ENCODE peak calls at places on chromosomes 5 and 9, in six cellular contexts. One of them, this sample, is unnamed.
A peak's percentile ranks its signal among the peaks of the same experiment; 100 is the strongest.

GRCh38 chr9:77926314-77926959 is 105.2 kb downstream of the GNAQ start:
- DNase-seq in PC-9: no peak
- DNase-seq in GM06990: no peak
- DNase-seq in left ventricle myocardium inferior: no peak
- DNase-seq in adrenal gland: no peak
- DNase-seq in HFF-Myc: peak; percentile 22
- DNase-seq in this sample: no peak

GRCh38 chr9:618478-618877 is 223.0 kb upstream of the DMRT1 start:
- DNase-seq in left ventricle myocardium inferior: no peak
- DNase-seq in PC-9: no peak
- DNase-seq in GM06990: no peak
- DNase-seq in HFF-Myc: no peak
- DNase-seq in adrenal gland: no peak
- DNase-seq in this sample: peak; percentile 29

GRCh38 chr9:133050142-133050541 is 11.6 kb upstream of the CEL start:
- DNase-seq in HFF-Myc: peak; percentile 63
- DNase-seq in GM06990: no peak
- DNase-seq in adrenal gland: no peak
- DNase-seq in left ventricle myocardium inferior: no peak
- DNase-seq in PC-9: no peak
- DNase-seq in this sample: no peak

GRCh38 chr5:7094626-7095025 is 301.3 kb upstream of the ADCY2 start:
- DNase-seq in PC-9: peak; percentile 10
- DNase-seq in HFF-Myc: no peak
- DNase-seq in adrenal gland: no peak
- DNase-seq in left ventricle myocardium inferior: no peak
- DNase-seq in GM06990: no peak
- DNase-seq in this sample: no peak

GRCh38 chr9:109313351-109313750 is 7.5 kb downstream of the EPB41L4B start:
- DNase-seq in HFF-Myc: no peak
- DNase-seq in GM06990: no peak
- DNase-seq in adrenal gland: no peak
- DNase-seq in left ventricle myocardium inferior: no peak
- DNase-seq in PC-9: no peak
- DNase-seq in this sample: no peak

GRCh38 chr5:24633705-24634325 is 11.0 kb downstream of the CDH10 start:
- DNase-seq in HFF-Myc: peak; percentile 6
- DNase-seq in left ventricle myocardium inferior: no peak
- DNase-seq in PC-9: peak; percentile 21
- DNase-seq in adrenal gland: no peak
- DNase-seq in GM06990: no peak
- DNase-seq in this sample: no peak

GRCh38 chr9:279674-280073 is 65.0 kb downstream of the DOCK8 start:
- DNase-seq in adrenal gland: no peak
- DNase-seq in HFF-Myc: no peak
- DNase-seq in GM06990: no peak
- DNase-seq in left ventricle myocardium inferior: no peak
- DNase-seq in PC-9: no peak
- DNase-seq in this sample: no peak

GRCh38 chr5:124654418-124654817 is 92.0 kb downstream of the ZNF608 start:
- DNase-seq in GM06990: no peak
- DNase-seq in HFF-Myc: no peak
- DNase-seq in left ventricle myocardium inferior: no peak
- DNase-seq in adrenal gland: no peak
- DNase-seq in PC-9: no peak
- DNase-seq in this sample: no peak

GRCh38 chr5:68255305-68256130 is 40.0 kb downstream of the PIK3R1 start:
- DNase-seq in GM06990: no peak
- DNase-seq in HFF-Myc: no peak
- DNase-seq in left ventricle myocardium inferior: no peak
- DNase-seq in adrenal gland: no peak
- DNase-seq in PC-9: no peak
- DNase-seq in this sample: no peak

GRCh38 chr5:54460181-54460919 is 4.9 kb downstream of the HSPB3 start:
- DNase-seq in PC-9: no peak
- DNase-seq in adrenal gland: no peak
- DNase-seq in left ventricle myocardium inferior: no peak
- DNase-seq in HFF-Myc: no peak
- DNase-seq in GM06990: no peak
- DNase-seq in this sample: no peak

GRCh38 chr5:172035039-172035438 is 28.6 kb upstream of the FBXW11 start:
- DNase-seq in adrenal gland: no peak
- DNase-seq in GM06990: no peak
- DNase-seq in PC-9: no peak
- DNase-seq in HFF-Myc: no peak
- DNase-seq in left ventricle myocardium inferior: no peak
- DNase-seq in this sample: no peak

GRCh38 chr5:67353500-67353931 is 156.9 kb upstream of the CD180 start:
- DNase-seq in left ventricle myocardium inferior: no peak
- DNase-seq in HFF-Myc: no peak
- DNase-seq in PC-9: no peak
- DNase-seq in adrenal gland: no peak
- DNase-seq in GM06990: no peak
- DNase-seq in this sample: no peak

GRCh38 chr5:106306313-106307028 is 1364.3 kb downstream of the EFNA5 start:
- DNase-seq in GM06990: no peak
- DNase-seq in adrenal gland: no peak
- DNase-seq in PC-9: no peak
- DNase-seq in HFF-Myc: no peak
- DNase-seq in left ventricle myocardium inferior: no peak
- DNase-seq in this sample: no peak

GRCh38 chr9:72839140-72839539 is 113.7 kb downstream of the ALDH1A1 start:
- DNase-seq in adrenal gland: no peak
- DNase-seq in left ventricle myocardium inferior: no peak
- DNase-seq in PC-9: no peak
- DNase-seq in HFF-Myc: no peak
- DNase-seq in GM06990: no peak
- DNase-seq in this sample: peak; percentile 24

GRCh38 chr9:72844440-72844768 is 108.4 kb downstream of the ALDH1A1 start:
- DNase-seq in left ventricle myocardium inferior: no peak
- DNase-seq in HFF-Myc: no peak
- DNase-seq in adrenal gland: no peak
- DNase-seq in PC-9: no peak
- DNase-seq in GM06990: no peak
- DNase-seq in this sample: no peak

GRCh38 chr9:72843525-72844439 is 109.1 kb downstream of the ALDH1A1 start:
- DNase-seq in HFF-Myc: no peak
- DNase-seq in PC-9: no peak
- DNase-seq in GM06990: no peak
- DNase-seq in left ventricle myocardium inferior: no peak
- DNase-seq in adrenal gland: no peak
- DNase-seq in this sample: no peak
- TF ChIP-seq CTCF in HFF-Myc: peak; percentile 25
- TF ChIP-seq CTCF in PC-9: peak; percentile 44
- TF ChIP-seq CTCF in GM06990: peak; percentile 16
- TF ChIP-seq CTCF in left ventricle myocardium inferior: no peak
- TF ChIP-seq CTCF in adrenal gland: no peak
- TF ChIP-seq CTCF in this sample: no peak

GRCh38 chr9:127875306-127875966 is 2.0 kb downstream of the AK1 start:
- DNase-seq in PC-9: no peak
- DNase-seq in HFF-Myc: no peak
- DNase-seq in GM06990: no peak
- DNase-seq in left ventricle myocardium inferior: no peak
- DNase-seq in adrenal gland: no peak
- DNase-seq in this sample: no peak
- H3K4me3 ChIP-seq in PC-9: no peak overlapping the region
- H3K4me3 ChIP-seq in HFF-Myc: no peak overlapping the region
- H3K4me3 ChIP-seq in GM06990: no peak overlapping the region
- H3K4me3 ChIP-seq in left ventricle myocardium inferior: peak overlapping the region; percentile 77
- H3K4me3 ChIP-seq in adrenal gland: no peak overlapping the region
- H3K4me3 ChIP-seq in this sample: peak overlapping the region; percentile 18

DNA sequence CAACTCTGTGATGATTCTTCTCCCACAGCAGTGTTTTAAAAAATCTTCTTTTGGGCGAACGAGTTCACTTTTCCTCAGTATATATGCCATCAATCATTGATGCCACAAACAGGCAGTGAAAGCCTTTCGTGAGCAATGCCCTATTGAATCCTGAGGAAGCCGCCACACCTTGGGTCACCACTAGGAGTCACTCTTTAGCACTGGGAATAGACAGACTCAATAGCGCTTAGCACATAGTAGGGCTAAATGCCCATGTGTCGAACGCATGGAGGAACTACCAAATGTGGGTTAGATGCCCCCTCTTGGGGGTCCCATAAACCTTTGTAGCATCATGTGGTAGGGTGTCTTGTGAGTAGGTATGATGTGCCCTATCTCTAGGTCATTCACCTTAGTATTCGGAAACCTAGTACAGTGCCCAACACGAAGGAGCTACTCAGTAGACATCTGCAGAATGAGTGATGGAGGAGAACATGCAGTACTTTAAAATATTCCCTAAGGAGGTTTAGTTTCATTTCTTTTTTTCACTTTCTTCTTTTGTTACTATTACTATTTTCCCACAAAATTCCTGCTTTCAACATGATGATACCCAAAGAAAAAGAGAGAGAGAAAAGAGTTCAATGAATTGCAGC is 603.7 kb downstream of the BNC2 start:
- DNase-seq in left ventricle myocardium inferior: no peak
- DNase-seq in PC-9: no peak
- DNase-seq in HFF-Myc: no peak
- DNase-seq in adrenal gland: no peak
- DNase-seq in GM06990: no peak
- DNase-seq in this sample: no peak
- TF ChIP-seq CTCF in left ventricle myocardium inferior: peak; percentile 51
- TF ChIP-seq CTCF in PC-9: peak; percentile 61
- TF ChIP-seq CTCF in HFF-Myc: peak; percentile 65
- TF ChIP-seq CTCF in adrenal gland: no peak
- TF ChIP-seq CTCF in GM06990: peak; percentile 57
- TF ChIP-seq CTCF in this sample: peak; percentile 37

GRCh38 chr5:115816226-115817042 is at the start of gene CDO1:
- DNase-seq in GM06990: peak; percentile 25
- DNase-seq in adrenal gland: peak; percentile 54
- DNase-seq in HFF-Myc: no peak
- DNase-seq in left ventricle myocardium inferior: peak; percentile 58
- DNase-seq in PC-9: no peak
- DNase-seq in this sample: no peak
- H3K4me3 ChIP-seq in GM06990: no peak within 1 kb of the TSS
- H3K4me3 ChIP-seq in adrenal gland: no peak within 1 kb of the TSS
- H3K4me3 ChIP-seq in HFF-Myc: peak within 1 kb of the TSS; percentile 46
- H3K4me3 ChIP-seq in left ventricle myocardium inferior: peak within 1 kb of the TSS; percentile 73
- H3K4me3 ChIP-seq in PC-9: no peak within 1 kb of the TSS
- H3K4me3 ChIP-seq in this sample: peak within 1 kb of the TSS; percentile 64

DNA sequence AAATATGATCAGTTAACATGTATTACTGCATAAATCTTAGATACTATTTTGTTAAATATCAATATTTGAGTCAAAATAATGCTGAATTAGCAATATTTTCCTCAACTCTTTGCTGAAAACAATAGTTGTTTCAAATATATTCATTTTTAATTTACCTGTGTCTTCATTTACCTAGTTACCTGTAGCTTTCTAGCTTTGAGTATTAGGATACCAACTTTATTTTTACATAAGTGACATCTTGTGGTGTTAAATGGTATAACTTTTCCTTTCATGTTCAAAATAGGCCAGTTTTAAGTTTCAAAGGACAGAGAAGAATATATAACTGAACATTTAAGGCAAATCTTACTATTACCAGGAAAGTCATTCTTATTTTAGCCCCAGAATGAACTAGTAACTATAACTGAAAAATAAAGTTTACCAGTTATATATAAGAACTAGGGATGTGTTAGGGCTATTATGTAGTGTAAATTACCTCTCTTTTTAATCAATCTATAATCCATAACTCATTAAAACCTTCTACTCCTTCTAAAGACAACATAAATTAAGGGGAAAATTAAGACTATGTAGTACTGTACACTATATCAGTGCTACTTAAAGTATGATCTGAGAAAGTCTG is 25.3 kb downstream of the AP3B1 start:
- DNase-seq in adrenal gland: no peak
- DNase-seq in GM06990: peak; percentile 17
- DNase-seq in HFF-Myc: no peak
- DNase-seq in left ventricle myocardium inferior: no peak
- DNase-seq in PC-9: no peak
- DNase-seq in this sample: no peak
- TF ChIP-seq CTCF in adrenal gland: peak; percentile 54
- TF ChIP-seq CTCF in GM06990: peak; percentile 36
- TF ChIP-seq CTCF in HFF-Myc: no peak
- TF ChIP-seq CTCF in left ventricle myocardium inferior: peak; percentile 65
- TF ChIP-seq CTCF in PC-9: peak; percentile 77
- TF ChIP-seq CTCF in this sample: no peak

GRCh38 chr5:119339965-119340364 is 15.9 kb upstream of the TNFAIP8 start:
- DNase-seq in adrenal gland: no peak
- DNase-seq in HFF-Myc: no peak
- DNase-seq in left ventricle myocardium inferior: no peak
- DNase-seq in PC-9: no peak
- DNase-seq in GM06990: no peak
- DNase-seq in this sample: no peak
- H3K4me3 ChIP-seq in adrenal gland: no peak overlapping the region
- H3K4me3 ChIP-seq in HFF-Myc: no peak overlapping the region
- H3K4me3 ChIP-seq in left ventricle myocardium inferior: peak overlapping the region; percentile 17
- H3K4me3 ChIP-seq in PC-9: no peak overlapping the region
- H3K4me3 ChIP-seq in GM06990: peak overlapping the region; percentile 67
- H3K4me3 ChIP-seq in this sample: no peak overlapping the region

GRCh38 chr5:145697251-145698016 is 137.7 kb downstream of the PRELID2 start:
- DNase-seq in HFF-Myc: peak; percentile 26
- DNase-seq in adrenal gland: no peak
- DNase-seq in left ventricle myocardium inferior: no peak
- DNase-seq in PC-9: no peak
- DNase-seq in GM06990: peak; percentile 3
- DNase-seq in this sample: no peak
- TF ChIP-seq CTCF in HFF-Myc: peak; percentile 62
- TF ChIP-seq CTCF in adrenal gland: peak; percentile 19
- TF ChIP-seq CTCF in left ventricle myocardium inferior: peak; percentile 57
- TF ChIP-seq CTCF in PC-9: peak; percentile 41
- TF ChIP-seq CTCF in GM06990: peak; percentile 64
- TF ChIP-seq CTCF in this sample: peak; percentile 53

GRCh38 chr5:131211669-131212068 is 40.9 kb downstream of the LYRM7 start:
- DNase-seq in HFF-Myc: no peak
- DNase-seq in left ventricle myocardium inferior: no peak
- DNase-seq in PC-9: no peak
- DNase-seq in adrenal gland: no peak
- DNase-seq in GM06990: no peak
- DNase-seq in this sample: no peak
- H3K4me3 ChIP-seq in HFF-Myc: no peak overlapping the region
- H3K4me3 ChIP-seq in left ventricle myocardium inferior: no peak overlapping the region
- H3K4me3 ChIP-seq in PC-9: no peak overlapping the region
- H3K4me3 ChIP-seq in adrenal gland: no peak overlapping the region
- H3K4me3 ChIP-seq in GM06990: peak overlapping the region; percentile 59
- H3K4me3 ChIP-seq in this sample: no peak overlapping the region

DNA sequence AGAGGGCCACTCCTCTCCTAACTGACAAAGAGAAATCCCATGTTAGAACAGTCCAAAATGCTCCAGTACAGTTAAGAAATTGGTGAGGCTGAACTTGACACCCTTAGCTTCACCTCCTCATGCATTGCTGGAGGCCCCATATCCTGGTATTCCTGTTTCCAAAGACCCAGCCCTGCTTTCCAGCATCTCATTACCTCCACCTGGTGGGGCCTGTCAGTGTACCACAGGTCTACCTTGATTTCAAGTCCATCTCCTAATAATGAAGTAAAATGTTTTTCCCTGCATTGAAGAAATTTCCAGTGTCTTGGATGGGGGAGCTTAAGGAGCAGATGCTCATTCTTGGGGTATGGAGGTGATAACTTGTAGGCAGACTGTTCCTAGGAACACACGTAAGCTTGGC is 70.6 kb upstream of the S1PR3 start:
- DNase-seq in GM06990: no peak
- DNase-seq in PC-9: no peak
- DNase-seq in left ventricle myocardium inferior: no peak
- DNase-seq in adrenal gland: no peak
- DNase-seq in HFF-Myc: no peak
- DNase-seq in this sample: no peak
- TF ChIP-seq CTCF in GM06990: no peak
- TF ChIP-seq CTCF in PC-9: peak; percentile 47
- TF ChIP-seq CTCF in left ventricle myocardium inferior: no peak
- TF ChIP-seq CTCF in adrenal gland: no peak
- TF ChIP-seq CTCF in HFF-Myc: no peak
- TF ChIP-seq CTCF in this sample: no peak

This sample was measured in AG04449.